ENCODE peak calls at places on chromosomes 12 and 14, in ten cellular contexts. A, S, Y, U, N, B, I, J, R and E are unnamed samples.

GRCh38 chr12:117466677-117467362 is 105.4 kb upstream of the NOS1 start:
- DNase-seq in Y (no peak), B (no peak), U (no peak), S (no peak), I (no peak), A (no peak), N (no peak), J (no peak), R (no peak), E (no peak)

GRCh38 chr12:41407240-41407799 is 219.2 kb downstream of the PDZRN4 start:
- DNase-seq in U (no peak), Y (no peak), A (peak; percentile 51), B (no peak), S (no peak), J (no peak), R (no peak), I (no peak), N (no peak), E (no peak)

GRCh38 chr14:74859757-74860156 is 16.2 kb downstream of the PROX2 start:
- DNase-seq in Y (no peak), J (no peak), A (no peak), S (no peak), R (no peak), N (no peak), I (no peak), B (no peak), U (no peak), E (no peak)

GRCh38 chr14:66662374-66662773 is 154.4 kb downstream of the GPHN start:
- DNase-seq in R (no peak), B (no peak), Y (no peak), U (no peak), J (no peak), A (peak; percentile 58), S (no peak), I (no peak), N (no peak), E (no peak)

GRCh38 chr14:92922883-92923743 is at the start of gene CHGA:
- DNase-seq in I (no peak), U (no peak), R (peak; percentile 52), S (peak; percentile 44), J (no peak), N (peak; percentile 38), A (peak; percentile 89), Y (peak; percentile 18), B (peak; percentile 98), E (no peak)

GRCh38 chr12:94458882-94459772 is 540 bp downstream of the CEP83 start:
- DNase-seq in Y (peak; percentile 38), R (no peak), A (peak; percentile 40), J (no peak), U (no peak), S (no peak), N (peak; percentile 29), I (peak; percentile 25), B (peak; percentile 25), E (peak; percentile 14)

GRCh38 chr14:98947911-98948595 is 323.9 kb downstream of the BCL11B start:
- DNase-seq in B (no peak), A (no peak), Y (no peak), J (no peak), S (no peak), U (no peak), N (no peak), R (no peak), I (no peak), E (no peak)

GRCh38 chr14:76647699-76648298 is 113.5 kb upstream of the VASH1 start:
- DNase-seq in R (peak; percentile 20), S (no peak), J (no peak), N (no peak), Y (peak; percentile 60), I (peak; percentile 7), B (peak; percentile 62), U (no peak), A (peak; percentile 90), E (peak; percentile 9)

GRCh38 chr14:98959958-98960616 is 311.9 kb downstream of the BCL11B start:
- DNase-seq in Y (no peak), B (no peak), J (no peak), A (peak; percentile 13), R (no peak), N (no peak), S (no peak), U (no peak), I (no peak), E (no peak)

GRCh38 chr12:93443576-93443975 is 1.8 kb upstream of the UBE2N start:
- DNase-seq in S (no peak), I (no peak), B (no peak), N (no peak), J (no peak), A (no peak), R (no peak), U (no peak), Y (no peak), E (no peak)

GRCh38 chr12:106446429-106447092 is 89.0 kb downstream of the POLR3B start:
- DNase-seq in S (no peak), J (no peak), A (no peak), B (no peak), Y (no peak), U (no peak), N (no peak), I (no peak), R (no peak), E (no peak)

GRCh38 chr12:106445981-106446380 is 88.4 kb downstream of the POLR3B start:
- DNase-seq in B (no peak), I (no peak), J (no peak), A (no peak), S (no peak), R (no peak), N (no peak), Y (no peak), U (no peak), E (no peak)

GRCh38 chr12:106445053-106445452 is 87.5 kb downstream of the POLR3B start:
- DNase-seq in Y (no peak), A (no peak), B (no peak), N (no peak), S (no peak), I (no peak), U (no peak), J (no peak), R (no peak), E (no peak)

GRCh38 chr12:106442575-106442974 is 85.0 kb downstream of the POLR3B start:
- DNase-seq in I (no peak), A (no peak), Y (no peak), N (no peak), U (no peak), S (no peak), J (no peak), B (no peak), R (no peak), E (no peak)
- H3K4me3 ChIP-seq in I (no peak overlapping the region), A (no peak overlapping the region), Y (no peak overlapping the region), N (no peak overlapping the region), U (no peak overlapping the region), S (no peak overlapping the region), J (no peak overlapping the region), B (no peak overlapping the region), R (no peak overlapping the region), E (no peak overlapping the region)

DNA sequence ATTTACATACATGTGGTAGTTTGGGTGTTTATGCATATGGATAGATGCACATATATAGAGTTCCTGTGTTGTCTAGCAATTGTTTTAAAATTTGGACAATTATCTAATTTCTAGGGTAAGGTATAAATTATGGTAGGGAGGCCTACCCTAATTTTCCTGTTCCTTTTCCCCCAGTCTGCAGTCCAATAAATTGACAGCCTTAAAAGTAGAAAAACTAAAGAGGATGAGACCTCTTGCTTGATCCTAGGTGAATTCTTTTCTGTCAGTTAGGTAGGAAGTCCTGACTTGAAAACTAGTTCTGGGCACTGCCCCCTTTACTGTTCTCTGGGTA is 2.1 kb upstream of the CDKN1B start:
- DNase-seq in R (no peak), U (no peak), A (no peak), B (no peak), Y (no peak), I (no peak), S (no peak), N (no peak), J (no peak), E (no peak)
- H3K4me3 ChIP-seq in R (peak overlapping the region; percentile 94), U (no peak overlapping the region), A (peak overlapping the region; percentile 98), B (no peak overlapping the region), Y (no peak overlapping the region), I (no peak overlapping the region), S (peak overlapping the region; percentile 91), N (peak overlapping the region; percentile 96), J (peak overlapping the region; percentile 21), E (no peak overlapping the region)

GRCh38 chr12:10218021-10218420 is 5.3 kb downstream of the GABARAPL1 start:
- DNase-seq in U (no peak), Y (no peak), A (no peak), B (no peak), J (no peak), N (no peak), I (no peak), R (no peak), S (no peak), E (no peak)

GRCh38 chr12:10214131-10214876 is 1.6 kb downstream of the GABARAPL1 start:
- DNase-seq in Y (peak; percentile 73), I (peak; percentile 74), N (no peak), U (no peak), R (no peak), S (no peak), A (peak; percentile 60), B (no peak), J (no peak), E (peak; percentile 43)

GRCh38 chr12:10214877-10215267 is 2.2 kb downstream of the GABARAPL1 start:
- DNase-seq in J (no peak), Y (peak; percentile 8), U (no peak), R (peak; percentile 10), B (no peak), A (no peak), N (no peak), I (peak; percentile 72), S (no peak), E (peak; percentile 43)

GRCh38 chr12:10213168-10214130 is 772 bp downstream of the GABARAPL1 start:
- DNase-seq in R (peak; percentile 76), N (peak; percentile 79), U (peak; percentile 88), B (peak; percentile 68), Y (peak; percentile 92), I (no peak), A (peak; percentile 78), J (no peak), S (peak; percentile 72), E (peak; percentile 45)

DNA sequence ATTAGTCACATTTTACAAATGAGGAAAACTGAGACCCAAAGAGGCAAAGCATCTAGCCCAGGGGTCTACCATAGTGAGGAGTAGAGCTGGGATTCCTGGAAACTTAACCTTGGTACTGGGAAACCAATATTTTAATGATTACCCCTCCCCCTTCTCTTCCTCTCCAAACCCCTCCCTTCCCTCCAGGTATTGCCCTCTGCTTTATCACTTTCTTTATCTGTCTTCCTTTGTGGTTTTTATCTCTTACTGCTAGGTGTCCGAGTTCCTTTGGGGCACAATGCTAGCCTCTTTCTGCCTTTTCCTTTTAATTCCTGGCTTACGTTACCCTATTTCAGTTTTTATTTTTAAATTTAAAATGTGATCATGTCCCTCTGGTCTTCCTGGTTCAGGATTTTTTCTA is 2.8 kb downstream of the GABARAPL1 start:
- DNase-seq in U (no peak), N (no peak), S (no peak), I (no peak), Y (no peak), R (no peak), B (no peak), J (no peak), A (peak; percentile 40), E (no peak)
- H3K4me3 ChIP-seq in U (peak overlapping the region; percentile 93), N (no peak overlapping the region), S (peak overlapping the region; percentile 55), I (peak overlapping the region; percentile 84), Y (peak overlapping the region; percentile 99), R (peak overlapping the region; percentile 89), B (no peak overlapping the region), J (no peak overlapping the region), A (peak overlapping the region; percentile 95), E (peak overlapping the region; percentile 70)

DNA sequence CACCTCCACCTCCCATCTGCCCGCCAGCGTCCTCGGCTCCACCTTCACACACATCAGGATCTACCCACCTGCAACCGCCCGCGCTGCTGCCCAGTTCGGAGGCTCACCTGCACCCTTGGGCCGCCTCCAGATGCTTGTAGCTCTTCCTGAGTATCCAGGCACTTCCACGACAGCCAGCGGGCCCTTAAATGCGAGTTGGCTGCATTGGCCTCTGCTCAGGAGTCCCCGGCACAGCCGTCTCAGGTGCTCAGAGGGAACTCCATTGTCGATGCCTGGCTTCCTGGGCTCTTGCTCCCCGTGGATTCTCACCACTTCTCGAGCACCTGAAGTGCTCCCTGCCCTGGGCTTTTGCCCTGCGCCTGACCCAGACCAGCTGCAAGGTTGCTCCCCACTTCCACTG is 21.9 kb upstream of the CDCA4 start:
- DNase-seq in I (no peak), B (no peak), U (peak; percentile 16), J (no peak), N (no peak), Y (no peak), S (no peak), A (no peak), R (no peak), E (no peak)
- H3K4me3 ChIP-seq in I (no peak overlapping the region), B (no peak overlapping the region), U (no peak overlapping the region), J (no peak overlapping the region), N (no peak overlapping the region), Y (no peak overlapping the region), S (no peak overlapping the region), A (no peak overlapping the region), R (no peak overlapping the region), E (no peak overlapping the region)